ENCODE peak calls at places on chromosomes 2 and 18, in nine cellular contexts. One of them, this sample, is unnamed.

GRCh38 chr2:85437488-85438290 is 19.2 kb downstream of the SH2D6 start:
- DNase-seq in neural progenitor cell: peak; percentile 70
- DNase-seq in cardiac muscle cell: peak; percentile 73
- DNase-seq in A673: peak; percentile 78
- DNase-seq in lung: peak; percentile 83
- DNase-seq in dorsolateral prefrontal cortex: peak; percentile 93
- DNase-seq in heart left ventricle: peak; percentile 92
- DNase-seq in transverse colon: peak; percentile 88
- DNase-seq in psoas muscle: peak; percentile 93
- DNase-seq in this sample: peak; percentile 84

GRCh38 chr2:44358498-44358897 is 2.8 kb downstream of the PREPL start:
- DNase-seq in psoas muscle: peak; percentile 63
- DNase-seq in cardiac muscle cell: no peak
- DNase-seq in heart left ventricle: no peak
- DNase-seq in A673: no peak
- DNase-seq in dorsolateral prefrontal cortex: no peak
- DNase-seq in neural progenitor cell: no peak
- DNase-seq in transverse colon: peak; percentile 59
- DNase-seq in lung: peak; percentile 84
- DNase-seq in this sample: peak; percentile 81

GRCh38 chr2:96715658-96716057 is 24.2 kb downstream of the LMAN2L start:
- DNase-seq in dorsolateral prefrontal cortex: no peak
- DNase-seq in psoas muscle: no peak
- DNase-seq in lung: no peak
- DNase-seq in transverse colon: no peak
- DNase-seq in A673: peak; percentile 22
- DNase-seq in cardiac muscle cell: no peak
- DNase-seq in neural progenitor cell: no peak
- DNase-seq in heart left ventricle: no peak
- DNase-seq in this sample: no peak

GRCh38 chr2:147352775-147353381 is 492.0 kb upstream of the ACVR2A start:
- DNase-seq in lung: no peak
- DNase-seq in transverse colon: no peak
- DNase-seq in neural progenitor cell: no peak
- DNase-seq in psoas muscle: no peak
- DNase-seq in A673: no peak
- DNase-seq in dorsolateral prefrontal cortex: no peak
- DNase-seq in heart left ventricle: no peak
- DNase-seq in cardiac muscle cell: no peak
- DNase-seq in this sample: no peak

GRCh38 chr2:241551998-241552737 is 6.4 kb upstream of the BOK start:
- DNase-seq in lung: no peak
- DNase-seq in transverse colon: no peak
- DNase-seq in heart left ventricle: no peak
- DNase-seq in cardiac muscle cell: no peak
- DNase-seq in A673: no peak
- DNase-seq in dorsolateral prefrontal cortex: no peak
- DNase-seq in psoas muscle: no peak
- DNase-seq in neural progenitor cell: no peak
- DNase-seq in this sample: no peak

GRCh38 chr2:112032615-112033457 is 22.2 kb upstream of the TMEM87B start:
- DNase-seq in dorsolateral prefrontal cortex: no peak
- DNase-seq in neural progenitor cell: no peak
- DNase-seq in A673: peak; percentile 43
- DNase-seq in heart left ventricle: peak; percentile 33
- DNase-seq in transverse colon: peak; percentile 35
- DNase-seq in cardiac muscle cell: no peak
- DNase-seq in psoas muscle: peak; percentile 35
- DNase-seq in lung: peak; percentile 73
- DNase-seq in this sample: peak; percentile 61

GRCh38 chr2:174682578-174683391 is 81.5 kb downstream of the CHRNA1 start:
- DNase-seq in heart left ventricle: peak; percentile 86
- DNase-seq in transverse colon: peak; percentile 75
- DNase-seq in A673: peak; percentile 48
- DNase-seq in lung: peak; percentile 50
- DNase-seq in cardiac muscle cell: peak; percentile 76
- DNase-seq in dorsolateral prefrontal cortex: peak; percentile 79
- DNase-seq in psoas muscle: peak; percentile 75
- DNase-seq in neural progenitor cell: peak; percentile 84
- DNase-seq in this sample: peak; percentile 71

GRCh38 chr2:43221660-43222471 is 4.5 kb downstream of the ZFP36L2 start:
- DNase-seq in heart left ventricle: peak; percentile 90
- DNase-seq in cardiac muscle cell: peak; percentile 91
- DNase-seq in psoas muscle: peak; percentile 90
- DNase-seq in lung: peak; percentile 87
- DNase-seq in neural progenitor cell: peak; percentile 92
- DNase-seq in A673: peak; percentile 87
- DNase-seq in dorsolateral prefrontal cortex: peak; percentile 88
- DNase-seq in transverse colon: peak; percentile 90
- DNase-seq in this sample: peak; percentile 92

GRCh38 chr18:28716321-28716720 is 539.4 kb upstream of the CDH2 start:
- DNase-seq in heart left ventricle: no peak
- DNase-seq in dorsolateral prefrontal cortex: no peak
- DNase-seq in transverse colon: no peak
- DNase-seq in psoas muscle: no peak
- DNase-seq in neural progenitor cell: no peak
- DNase-seq in A673: peak; percentile 34
- DNase-seq in lung: no peak
- DNase-seq in cardiac muscle cell: no peak
- DNase-seq in this sample: no peak

GRCh38 chr18:74498712-74499629 is 2.8 kb downstream of the CNDP2 start:
- DNase-seq in dorsolateral prefrontal cortex: peak; percentile 64
- DNase-seq in lung: peak; percentile 82
- DNase-seq in transverse colon: peak; percentile 71
- DNase-seq in heart left ventricle: peak; percentile 50
- DNase-seq in psoas muscle: peak; percentile 35
- DNase-seq in neural progenitor cell: no peak
- DNase-seq in cardiac muscle cell: no peak
- DNase-seq in A673: no peak
- DNase-seq in this sample: no peak

GRCh38 chr18:42290318-42291307 is 335.6 kb downstream of the PIK3C3 start:
- DNase-seq in psoas muscle: no peak
- DNase-seq in A673: no peak
- DNase-seq in heart left ventricle: peak; percentile 19
- DNase-seq in cardiac muscle cell: no peak
- DNase-seq in neural progenitor cell: no peak
- DNase-seq in dorsolateral prefrontal cortex: no peak
- DNase-seq in lung: no peak
- DNase-seq in transverse colon: no peak
- DNase-seq in this sample: no peak

GRCh38 chr18:3510896-3511295 is 60.9 kb downstream of the TGIF1 start:
- DNase-seq in neural progenitor cell: no peak
- DNase-seq in transverse colon: no peak
- DNase-seq in psoas muscle: no peak
- DNase-seq in A673: no peak
- DNase-seq in dorsolateral prefrontal cortex: no peak
- DNase-seq in heart left ventricle: no peak
- DNase-seq in lung: no peak
- DNase-seq in cardiac muscle cell: no peak
- DNase-seq in this sample: no peak

GRCh38 chr2:95372216-95372829 is 30.2 kb upstream of the FAHD2A start:
- DNase-seq in lung: no peak
- DNase-seq in dorsolateral prefrontal cortex: peak; percentile 37
- DNase-seq in cardiac muscle cell: no peak
- DNase-seq in transverse colon: no peak
- DNase-seq in neural progenitor cell: no peak
- DNase-seq in A673: no peak
- DNase-seq in psoas muscle: no peak
- DNase-seq in heart left ventricle: no peak
- DNase-seq in this sample: no peak

DNA sequence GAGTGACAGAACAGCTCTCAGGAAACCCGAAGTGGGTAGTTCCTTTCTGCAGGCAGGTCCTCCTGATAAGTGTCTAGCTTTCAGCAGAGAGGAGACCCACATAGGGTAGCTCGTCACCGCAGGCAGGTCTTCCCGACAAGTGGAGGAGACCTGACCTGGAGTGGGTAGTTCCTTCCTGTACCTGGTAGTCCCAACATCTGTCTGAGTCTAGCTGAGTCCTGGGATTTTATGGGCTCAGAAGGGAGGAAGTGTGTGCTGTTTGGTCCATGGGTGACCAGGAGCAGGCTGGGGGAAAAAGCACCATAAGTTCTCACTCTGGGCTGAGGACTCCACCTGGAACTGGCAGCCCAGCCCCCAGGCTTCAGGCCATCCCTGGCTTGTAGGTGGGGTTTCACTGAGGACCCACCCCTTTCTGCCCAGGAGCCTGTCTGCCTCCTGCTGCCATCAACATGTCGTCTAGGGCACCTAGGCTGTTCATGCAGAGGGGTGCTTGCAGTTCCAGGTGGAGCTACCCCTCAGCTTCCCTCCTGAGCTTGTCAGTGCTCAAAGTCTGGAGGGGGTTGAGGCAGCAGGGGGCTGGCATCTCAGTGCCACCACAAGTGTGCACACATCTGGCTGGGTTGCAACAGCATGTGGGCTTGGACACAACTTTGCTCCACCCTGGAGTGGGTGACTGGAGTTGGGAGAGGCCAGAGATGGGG is 9.4 kb downstream of the DYSF start:
- DNase-seq in psoas muscle: no peak
- DNase-seq in A673: no peak
- DNase-seq in dorsolateral prefrontal cortex: no peak
- DNase-seq in heart left ventricle: no peak
- DNase-seq in transverse colon: no peak
- DNase-seq in neural progenitor cell: no peak
- DNase-seq in lung: no peak
- DNase-seq in cardiac muscle cell: no peak
- DNase-seq in this sample: no peak
- H3K27ac ChIP-seq in psoas muscle: peak overlapping the region; percentile 74
- H3K27ac ChIP-seq in A673: no peak overlapping the region
- H3K27ac ChIP-seq in dorsolateral prefrontal cortex: no peak overlapping the region
- H3K27ac ChIP-seq in heart left ventricle: no peak overlapping the region
- H3K27ac ChIP-seq in transverse colon: no peak overlapping the region
- H3K27ac ChIP-seq in neural progenitor cell: no peak overlapping the region
- H3K27ac ChIP-seq in lung: no peak overlapping the region
- H3K27ac ChIP-seq in cardiac muscle cell: no peak overlapping the region
- H3K27ac ChIP-seq in this sample: no peak overlapping the region

DNA sequence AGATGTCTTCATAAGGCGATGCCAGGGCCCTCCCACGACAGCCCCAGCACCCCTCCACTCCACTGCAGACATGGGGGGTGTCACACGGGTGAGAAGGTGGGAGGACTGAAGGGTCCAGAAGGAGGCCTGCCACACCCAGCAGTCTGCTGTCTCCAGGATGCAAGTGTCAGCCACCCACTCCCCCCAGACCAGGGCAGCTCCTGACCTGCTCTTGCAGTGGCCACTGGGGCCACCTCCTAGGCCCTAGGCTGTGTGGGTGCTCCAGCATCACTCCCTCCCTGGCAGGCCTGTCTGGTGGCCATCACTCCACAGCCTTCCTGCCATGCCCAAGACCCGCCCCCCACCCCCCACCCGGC is 171.0 kb downstream of the CELF4 start:
- DNase-seq in transverse colon: no peak
- DNase-seq in heart left ventricle: no peak
- DNase-seq in cardiac muscle cell: no peak
- DNase-seq in A673: no peak
- DNase-seq in lung: no peak
- DNase-seq in psoas muscle: no peak
- DNase-seq in neural progenitor cell: no peak
- DNase-seq in dorsolateral prefrontal cortex: no peak
- DNase-seq in this sample: no peak
- TF ChIP-seq CTCF in transverse colon: no peak
- TF ChIP-seq CTCF in heart left ventricle: no peak
- TF ChIP-seq CTCF in cardiac muscle cell: no peak
- TF ChIP-seq CTCF in A673: no peak
- TF ChIP-seq CTCF in lung: no peak
- TF ChIP-seq CTCF in psoas muscle: no peak
- TF ChIP-seq CTCF in neural progenitor cell: no peak
- TF ChIP-seq CTCF in dorsolateral prefrontal cortex: no peak
- TF ChIP-seq CTCF in this sample: no peak

GRCh38 chr18:57784816-57785144 is 18.3 kb downstream of the ATP8B1 start:
- DNase-seq in A673: no peak
- DNase-seq in neural progenitor cell: no peak
- DNase-seq in psoas muscle: no peak
- DNase-seq in lung: no peak
- DNase-seq in cardiac muscle cell: no peak
- DNase-seq in dorsolateral prefrontal cortex: no peak
- DNase-seq in heart left ventricle: no peak
- DNase-seq in transverse colon: no peak
- DNase-seq in this sample: no peak
- H3K27ac ChIP-seq in A673: peak overlapping the region; percentile 97
- H3K27ac ChIP-seq in neural progenitor cell: no peak overlapping the region
- H3K27ac ChIP-seq in psoas muscle: no peak overlapping the region
- H3K27ac ChIP-seq in lung: no peak overlapping the region
- H3K27ac ChIP-seq in cardiac muscle cell: no peak overlapping the region
- H3K27ac ChIP-seq in dorsolateral prefrontal cortex: no peak overlapping the region
- H3K27ac ChIP-seq in heart left ventricle: peak overlapping the region; percentile 21
- H3K27ac ChIP-seq in transverse colon: peak overlapping the region; percentile 83
- H3K27ac ChIP-seq in this sample: no peak overlapping the region

GRCh38 chr2:144154205-144154604 is 365.7 kb downstream of the ZEB2 start:
- DNase-seq in lung: no peak
- DNase-seq in dorsolateral prefrontal cortex: no peak
- DNase-seq in cardiac muscle cell: no peak
- DNase-seq in transverse colon: no peak
- DNase-seq in psoas muscle: no peak
- DNase-seq in neural progenitor cell: no peak
- DNase-seq in A673: no peak
- DNase-seq in heart left ventricle: no peak
- DNase-seq in this sample: no peak

GRCh38 chr2:144156736-144157645 is 362.9 kb downstream of the ZEB2 start:
- DNase-seq in neural progenitor cell: no peak
- DNase-seq in A673: no peak
- DNase-seq in lung: no peak
- DNase-seq in dorsolateral prefrontal cortex: no peak
- DNase-seq in heart left ventricle: no peak
- DNase-seq in cardiac muscle cell: no peak
- DNase-seq in psoas muscle: no peak
- DNase-seq in transverse colon: no peak
- DNase-seq in this sample: no peak

GRCh38 chr2:144151877-144152276 is 368.0 kb downstream of the ZEB2 start:
- DNase-seq in A673: no peak
- DNase-seq in cardiac muscle cell: no peak
- DNase-seq in psoas muscle: no peak
- DNase-seq in neural progenitor cell: no peak
- DNase-seq in transverse colon: no peak
- DNase-seq in heart left ventricle: no peak
- DNase-seq in lung: no peak
- DNase-seq in dorsolateral prefrontal cortex: no peak
- DNase-seq in this sample: no peak

GRCh38 chr2:144151405-144151804 is 368.5 kb downstream of the ZEB2 start:
- DNase-seq in heart left ventricle: no peak
- DNase-seq in neural progenitor cell: no peak
- DNase-seq in A673: no peak
- DNase-seq in lung: no peak
- DNase-seq in cardiac muscle cell: no peak
- DNase-seq in dorsolateral prefrontal cortex: no peak
- DNase-seq in transverse colon: no peak
- DNase-seq in psoas muscle: no peak
- DNase-seq in this sample: no peak

DNA sequence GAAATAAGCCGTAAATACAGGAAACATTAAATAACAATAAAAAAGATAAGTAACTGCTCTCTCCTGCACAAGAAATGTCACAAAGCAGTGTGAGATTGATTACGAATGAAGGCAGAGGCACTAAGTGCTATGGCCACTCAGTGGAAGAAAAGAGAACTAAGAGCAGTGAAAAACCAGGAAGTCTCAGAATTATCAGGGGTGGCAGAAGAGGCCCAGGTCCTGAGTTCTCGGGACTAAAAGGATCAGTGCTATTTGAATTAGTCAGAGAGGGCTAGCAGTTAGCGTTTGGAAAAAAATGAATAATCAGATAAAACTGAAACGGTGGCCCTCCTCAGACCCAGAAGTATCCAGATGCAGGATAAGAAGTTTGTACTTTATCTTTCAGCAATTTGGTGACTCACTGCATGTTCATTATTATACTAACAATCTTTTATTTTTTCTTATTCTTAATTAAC is 367.1 kb downstream of the ZEB2 start:
- DNase-seq in heart left ventricle: no peak
- DNase-seq in lung: no peak
- DNase-seq in dorsolateral prefrontal cortex: no peak
- DNase-seq in psoas muscle: no peak
- DNase-seq in cardiac muscle cell: no peak
- DNase-seq in A673: peak; percentile 81
- DNase-seq in neural progenitor cell: peak; percentile 11
- DNase-seq in transverse colon: no peak
- DNase-seq in this sample: no peak
- TF ChIP-seq CTCF in heart left ventricle: no peak
- TF ChIP-seq CTCF in lung: no peak
- TF ChIP-seq CTCF in dorsolateral prefrontal cortex: no peak
- TF ChIP-seq CTCF in psoas muscle: no peak
- TF ChIP-seq CTCF in cardiac muscle cell: no peak
- TF ChIP-seq CTCF in A673: peak; percentile 36
- TF ChIP-seq CTCF in neural progenitor cell: no peak
- TF ChIP-seq CTCF in transverse colon: no peak
- TF ChIP-seq CTCF in this sample: no peak